ENCODE peak calls at places on chromosome 9, in four cellular contexts. C is HuH-7.5; T is activated T-helper 1 cell treated with anti-CD3 and anti-CD28 coated beads, Interleukin-2, amount 50 U/mL, for 16 hours; R is T-helper 9 cell. V is an unnamed sample.

GRCh38 chr9:136697146-136697820 is 10.0 kb upstream of the AGPAT2 start:
- DNase-seq in C (peak; percentile 78), T (no peak), R (no peak), V (no peak)

GRCh38 chr9:5388026-5388806 is 48.5 kb upstream of the RLN1 start:
- DNase-seq in C (no peak), T (no peak), R (no peak), V (no peak)

GRCh38 chr9:124708633-124709032 is 62.5 kb downstream of the NR6A1 start:
- DNase-seq in C (no peak), T (no peak), R (no peak), V (no peak)

GRCh38 chr9:131262327-131263032 is 13.8 kb downstream of the FAM78A start:
- DNase-seq in C (no peak), T (no peak), R (no peak), V (no peak)

GRCh38 chr9:116592926-116593325 is 94.2 kb upstream of the TRIM32 start:
- DNase-seq in C (no peak), T (no peak), R (no peak), V (no peak)

GRCh38 chr9:87405677-87406544 is 91.8 kb upstream of the DAPK1 start:
- DNase-seq in C (no peak), T (no peak), R (no peak), V (no peak)

GRCh38 chr9:96107436-96107835 is 194.5 kb downstream of the HSD17B3 start:
- DNase-seq in C (no peak), T (no peak), R (no peak), V (no peak)

GRCh38 chr9:78029601-78030552 is 1.7 kb downstream of the GNAQ start:
- DNase-seq in C (no peak), T (no peak), R (no peak), V (no peak)

GRCh38 chr9:23567756-23568155 is 258.3 kb downstream of the ELAVL2 start:
- DNase-seq in C (no peak), T (no peak), R (no peak), V (no peak)

GRCh38 chr9:128771094-128771721 is 519 bp downstream of the ZER1 start:
- DNase-seq in C (no peak), T (peak; percentile 7), R (peak; percentile 4), V (no peak)

GRCh38 chr9:37983381-37984067 is 79.6 kb upstream of the SLC25A51 start:
- DNase-seq in C (no peak), T (no peak), R (no peak), V (no peak)

GRCh38 chr9:133778336-133778995 is 40.3 kb upstream of the SARDH start:
- DNase-seq in C (no peak), T (no peak), R (no peak), V (no peak)

GRCh38 chr9:78004478-78005229 is 27.0 kb downstream of the GNAQ start:
- DNase-seq in C (peak; percentile 39), T (no peak), R (no peak), V (no peak)

GRCh38 chr9:108486791-108487190 is 369.0 kb downstream of the ACTL7B start:
- DNase-seq in C (no peak), T (no peak), R (no peak), V (no peak)

GRCh38 chr9:113993838-113994540 is 84.1 kb downstream of the AMBP start:
- DNase-seq in C (no peak), T (no peak), R (no peak), V (no peak)

GRCh38 chr9:130490981-130491380 is 46.2 kb downstream of the ASS1 start:
- DNase-seq in C (no peak), T (no peak), R (no peak), V (no peak)

GRCh38 chr9:88529496-88529895 is 5.5 kb upstream of the NXNL2 start:
- DNase-seq in C (no peak), T (no peak), R (no peak), V (no peak)

GRCh38 chr9:20624201-20625002 is 2.1 kb upstream of the MLLT3 start:
- DNase-seq in C (peak; percentile 31), T (peak; percentile 19), R (peak; percentile 18), V (peak; percentile 23)

GRCh38 chr9:95516221-95516735 is 493 bp downstream of the PTCH1 start:
- DNase-seq in C (peak; percentile 18), T (no peak), R (peak; percentile 5), V (no peak)

GRCh38 chr9:115158666-115159481 is 40.9 kb upstream of the TNC start:
- DNase-seq in C (no peak), T (no peak), R (no peak), V (no peak)

GRCh38 chr9:18849186-18849724 is 183.8 kb downstream of the SAXO1 start:
- DNase-seq in C (no peak), T (no peak), R (no peak), V (no peak)

GRCh38 chr9:108787664-108788048 is 68.1 kb downstream of the ACTL7B start:
- DNase-seq in C (no peak), T (no peak), R (no peak), V (no peak)

GRCh38 chr9:135714242-135715055 is 12.5 kb downstream of the KCNT1 start:
- DNase-seq in C (no peak), T (no peak), R (no peak), V (no peak)

GRCh38 chr9:35736201-35736633 is 3.8 kb downstream of the CREB3 start:
- DNase-seq in C (peak; percentile 69), T (peak; percentile 33), R (peak; percentile 39), V (peak; percentile 59)

GRCh38 chr9:82354260-82354659 is 365.7 kb downstream of the SPATA31D1 start:
- DNase-seq in C (no peak), T (no peak), R (no peak), V (no peak)

GRCh38 chr9:132357764-132358163 is 3.0 kb upstream of the SETX start:
- DNase-seq in C (no peak), T (no peak), R (no peak), V (no peak)

GRCh38 chr9:95507456-95508241 is 9.1 kb downstream of the PTCH1 start:
- DNase-seq in C (peak; percentile 61), T (peak; percentile 10), R (peak; percentile 19), V (no peak)